ENCODE peak calls at places on chromosome 12, in four cellular contexts. A is mesenchymal stem cell, T is H9, O is IMR-90. L is an unnamed sample.
A peak's percentile ranks its signal among the peaks of the same experiment; 100 is the strongest.

GRCh38 chr12:91189526-91189925 is 6.9 kb upstream of the DCN start:
- DNase-seq in A (no peak), T (no peak), O (peak; percentile 65), L (no peak)

GRCh38 chr12:6958609-6959375 is 7.6 kb downstream of the PTPN6 start:
- DNase-seq in A (no peak), T (no peak), O (no peak), L (no peak)

GRCh38 chr12:111211910-111212757 is 156.8 kb downstream of the PHETA1 start:
- DNase-seq in A (no peak), T (peak; percentile 66), O (no peak), L (peak; percentile 61)

GRCh38 chr12:128269108-128269713 is 2.2 kb downstream of the TMEM132C start:
- DNase-seq in A (no peak), T (no peak), O (no peak), L (no peak)

GRCh38 chr12:99271071-99271470 is 376.5 kb upstream of the GARIN6 start:
- DNase-seq in A (peak; percentile 26), T (no peak), O (no peak), L (no peak)

GRCh38 chr12:87406926-87407325 is 622.3 kb downstream of the C12orf50 start:
- DNase-seq in A (no peak), T (no peak), O (peak; percentile 52), L (no peak)

GRCh38 chr12:11497995-11498394 is 102.6 kb upstream of the PRB2 start:
- DNase-seq in A (no peak), T (no peak), O (no peak), L (no peak)

GRCh38 chr12:103626498-103626897 is 39.4 kb downstream of the STAB2 start:
- DNase-seq in A (peak; percentile 35), T (peak; percentile 49), O (peak; percentile 51), L (peak; percentile 8)

GRCh38 chr12:124496584-124496983 is 70.8 kb downstream of the NCOR2 start:
- DNase-seq in A (peak; percentile 24), T (no peak), O (peak; percentile 28), L (no peak)

GRCh38 chr12:91364591-91365184 is 182.1 kb upstream of the DCN start:
- DNase-seq in A (no peak), T (no peak), O (no peak), L (no peak)

GRCh38 chr12:13234045-13234641 is 37.6 kb downstream of the EMP1 start:
- DNase-seq in A (peak; percentile 70), T (peak; percentile 62), O (peak; percentile 70), L (peak; percentile 32)

GRCh38 chr12:91361864-91362263 is 179.2 kb upstream of the DCN start:
- DNase-seq in A (peak; percentile 48), T (no peak), O (peak; percentile 60), L (peak; percentile 15)

GRCh38 chr12:70774055-70774454 is 136.8 kb upstream of the PTPRB start:
- DNase-seq in A (no peak), T (no peak), O (no peak), L (no peak)

GRCh38 chr12:6090786-6091185 is 33.7 kb downstream of the VWF start:
- DNase-seq in A (no peak), T (no peak), O (peak; percentile 90), L (no peak)

GRCh38 chr12:34392741-34393085 is 370.4 kb downstream of the ALG10 start:
- DNase-seq in A (no peak), T (peak; percentile 15), O (no peak), L (no peak)

GRCh38 chr12:120468846-120469449 is 600 bp downstream of the SRSF9 start:
- DNase-seq in A (peak; percentile 29), T (no peak), O (peak; percentile 10), L (peak; percentile 40)

GRCh38 chr12:27290501-27291168 is 42.0 kb upstream of the BMAL2 start:
- DNase-seq in A (no peak), T (no peak), O (no peak), L (no peak)

GRCh38 chr12:27289414-27289813 is 43.2 kb upstream of the BMAL2 start:
- DNase-seq in A (peak; percentile 60), T (no peak), O (peak; percentile 20), L (no peak)

GRCh38 chr12:27292718-27293117 is 39.9 kb upstream of the BMAL2 start:
- DNase-seq in A (no peak), T (no peak), O (no peak), L (no peak)

GRCh38 chr12:27293463-27293862 is 39.2 kb upstream of the BMAL2 start:
- DNase-seq in A (no peak), T (no peak), O (peak; percentile 62), L (no peak)

GRCh38 chr12:27291862-27292261 is 40.8 kb upstream of the BMAL2 start:
- DNase-seq in A (no peak), T (no peak), O (no peak), L (no peak)
- H2BK15ac ChIP-seq in A (no peak overlapping the region), T (no peak overlapping the region), O (no peak overlapping the region), L (no peak overlapping the region)

GRCh38 chr12:117907108-117907689 is 61.6 kb downstream of the KSR2 start:
- DNase-seq in A (no peak), T (peak; percentile 43), O (no peak), L (no peak)
- H3K4me2 ChIP-seq in A (no peak overlapping the region), T (no peak overlapping the region), O (no peak overlapping the region), L (no peak overlapping the region)

GRCh38 chr12:101876861-101877815 is at the start of gene DRAM1:
- DNase-seq in A (peak; percentile 95), T (peak; percentile 88), O (peak; percentile 89), L (peak; percentile 69)
- H3K14ac ChIP-seq in A (no peak within 1 kb of the TSS), T (peak within 1 kb of the TSS; percentile 81), O (peak within 1 kb of the TSS; percentile 99), L (peak within 1 kb of the TSS; percentile 59)

DNA sequence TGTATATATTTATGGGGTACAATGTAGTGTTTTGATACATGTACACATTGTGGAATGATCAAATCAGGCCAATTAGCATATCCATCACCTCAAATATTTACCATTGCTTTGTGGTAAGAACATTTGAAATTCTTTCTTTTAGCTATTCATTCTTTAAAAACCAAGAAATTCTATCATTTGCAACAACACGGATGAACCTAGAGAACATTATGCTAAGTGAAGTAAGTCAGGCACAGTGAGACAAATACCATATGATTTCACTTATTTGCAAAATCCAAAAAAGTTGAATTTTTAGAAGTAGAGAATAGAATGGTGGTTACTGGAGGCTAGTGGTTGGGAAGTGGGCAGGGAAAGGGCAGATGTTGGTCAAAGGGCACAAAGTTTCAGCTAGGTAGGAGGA is 129.3 kb upstream of the PTPRQ start:
- DNase-seq in A (no peak), T (no peak), O (no peak), L (no peak)
- H2BK15ac ChIP-seq in A (no peak overlapping the region), T (no peak overlapping the region), O (no peak overlapping the region), L (no peak overlapping the region)

DNA sequence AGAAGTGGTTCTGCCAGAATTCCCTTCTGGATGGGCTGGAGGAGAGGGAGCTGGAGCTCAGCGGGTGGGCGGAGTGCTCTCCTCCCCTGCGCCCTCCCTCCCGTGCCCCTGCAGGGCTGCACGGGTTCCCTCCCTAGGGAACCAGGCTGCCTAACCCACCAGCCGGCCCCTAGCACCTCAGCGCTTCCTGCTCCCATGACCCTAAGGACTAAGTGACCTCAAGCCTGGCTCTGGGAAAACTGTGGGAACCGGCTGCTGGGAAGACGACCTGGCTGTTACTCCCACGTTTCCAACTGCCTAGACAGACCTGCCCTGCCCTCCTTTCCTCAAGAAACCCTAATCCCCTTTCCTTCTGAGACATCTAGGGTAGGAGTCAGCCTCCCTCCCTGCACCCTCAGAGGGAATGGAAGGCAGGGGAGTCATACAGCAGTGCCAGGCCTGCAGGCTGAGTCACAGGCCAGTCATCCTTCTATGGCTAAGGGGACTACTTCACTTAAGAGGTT is 31.5 kb downstream of the SLC6A12 start:
- DNase-seq in A (peak; percentile 83), T (no peak), O (peak; percentile 93), L (no peak)
- H3K4me2 ChIP-seq in A (no peak overlapping the region), T (no peak overlapping the region), O (peak overlapping the region; percentile 52), L (no peak overlapping the region)

DNA sequence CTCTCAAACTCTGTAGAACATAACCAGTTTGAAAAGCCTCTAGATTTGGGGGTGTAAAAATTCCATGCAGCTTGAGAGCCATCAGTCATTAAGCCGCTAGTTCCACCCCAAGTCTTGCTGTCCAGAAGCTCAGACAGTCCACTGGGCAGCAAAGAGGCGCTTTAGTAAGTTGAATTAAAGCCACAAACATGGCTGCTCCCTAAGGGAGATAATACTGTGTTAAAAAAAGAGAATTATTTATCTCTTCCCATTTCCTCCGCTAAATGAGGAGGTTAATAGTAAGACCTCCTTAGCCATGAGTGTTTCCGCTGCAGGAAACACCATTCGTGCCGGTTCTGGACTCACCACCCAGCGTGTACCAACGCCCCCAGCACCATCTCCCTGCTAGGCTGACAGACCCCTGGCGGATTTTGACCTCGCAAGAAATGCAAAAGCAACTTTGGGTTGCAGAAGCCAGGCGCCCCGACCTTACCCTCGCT is 539 bp downstream of the TM7SF3 start:
- DNase-seq in A (peak; percentile 62), T (no peak), O (peak; percentile 47), L (no peak)
- H3K14ac ChIP-seq in A (no peak overlapping the region), T (peak overlapping the region; percentile 77), O (peak overlapping the region; percentile 14), L (peak overlapping the region; percentile 56)

L was measured in neuronal stem cell.